ENCODE peak calls at places on chromosomes 5 and 9, in six cellular contexts. One of them, this sample, is unnamed.
A peak's percentile ranks its signal among the peaks of the same experiment; 100 is the strongest.

GRCh38 chr5:181189962-181190710 is 14.9 kb downstream of the TRIM7 start:
- DNase-seq in effector memory CD4-positive, alpha-beta T cell: no peak
- DNase-seq in fibroblast of pulmonary artery: no peak
- DNase-seq in nucleus accumbens: no peak
- DNase-seq in caudate nucleus: no peak
- DNase-seq in HS-27A: no peak
- DNase-seq in this sample: no peak

GRCh38 chr5:159157552-159157951 is 51.8 kb downstream of the RNF145 start:
- DNase-seq in nucleus accumbens: no peak
- DNase-seq in fibroblast of pulmonary artery: no peak
- DNase-seq in HS-27A: no peak
- DNase-seq in caudate nucleus: no peak
- DNase-seq in effector memory CD4-positive, alpha-beta T cell: no peak
- DNase-seq in this sample: no peak

GRCh38 chr5:171494452-171495121 is 75.1 kb downstream of the FGF18 start:
- DNase-seq in effector memory CD4-positive, alpha-beta T cell: no peak
- DNase-seq in nucleus accumbens: no peak
- DNase-seq in caudate nucleus: no peak
- DNase-seq in fibroblast of pulmonary artery: peak; percentile 77
- DNase-seq in HS-27A: no peak
- DNase-seq in this sample: no peak

GRCh38 chr5:37889612-37890317 is 49.9 kb upstream of the GDNF start:
- DNase-seq in HS-27A: peak; percentile 50
- DNase-seq in nucleus accumbens: no peak
- DNase-seq in effector memory CD4-positive, alpha-beta T cell: no peak
- DNase-seq in caudate nucleus: no peak
- DNase-seq in fibroblast of pulmonary artery: no peak
- DNase-seq in this sample: no peak

GRCh38 chr5:68484307-68485068 is 268.9 kb downstream of the PIK3R1 start:
- DNase-seq in effector memory CD4-positive, alpha-beta T cell: no peak
- DNase-seq in nucleus accumbens: no peak
- DNase-seq in caudate nucleus: no peak
- DNase-seq in HS-27A: no peak
- DNase-seq in fibroblast of pulmonary artery: peak; percentile 55
- DNase-seq in this sample: no peak

GRCh38 chr9:33452828-33453271 is 5.5 kb upstream of the AQP3 start:
- DNase-seq in HS-27A: peak; percentile 83
- DNase-seq in fibroblast of pulmonary artery: peak; percentile 85
- DNase-seq in effector memory CD4-positive, alpha-beta T cell: peak; percentile 17
- DNase-seq in caudate nucleus: no peak
- DNase-seq in nucleus accumbens: peak; percentile 17
- DNase-seq in this sample: peak; percentile 16

GRCh38 chr9:127099664-127100063 is 22.8 kb downstream of the ANGPTL2 start:
- DNase-seq in caudate nucleus: no peak
- DNase-seq in HS-27A: no peak
- DNase-seq in effector memory CD4-positive, alpha-beta T cell: no peak
- DNase-seq in fibroblast of pulmonary artery: no peak
- DNase-seq in nucleus accumbens: no peak
- DNase-seq in this sample: no peak

GRCh38 chr9:20989923-20990341 is 41.5 kb downstream of the HACD4 start:
- DNase-seq in caudate nucleus: peak; percentile 41
- DNase-seq in fibroblast of pulmonary artery: no peak
- DNase-seq in effector memory CD4-positive, alpha-beta T cell: no peak
- DNase-seq in HS-27A: no peak
- DNase-seq in nucleus accumbens: peak; percentile 66
- DNase-seq in this sample: no peak

GRCh38 chr5:119022017-119022745 is 33.8 kb upstream of the DTWD2 start:
- DNase-seq in fibroblast of pulmonary artery: peak; percentile 70
- DNase-seq in nucleus accumbens: no peak
- DNase-seq in HS-27A: no peak
- DNase-seq in caudate nucleus: no peak
- DNase-seq in effector memory CD4-positive, alpha-beta T cell: no peak
- DNase-seq in this sample: no peak

GRCh38 chr9:77099388-77099787 is 77.9 kb upstream of the VPS13A start:
- DNase-seq in fibroblast of pulmonary artery: no peak
- DNase-seq in effector memory CD4-positive, alpha-beta T cell: no peak
- DNase-seq in nucleus accumbens: no peak
- DNase-seq in caudate nucleus: no peak
- DNase-seq in HS-27A: no peak
- DNase-seq in this sample: no peak

GRCh38 chr9:132630116-132630515 is 39.7 kb downstream of the DDX31 start:
- DNase-seq in effector memory CD4-positive, alpha-beta T cell: no peak
- DNase-seq in HS-27A: no peak
- DNase-seq in nucleus accumbens: no peak
- DNase-seq in fibroblast of pulmonary artery: no peak
- DNase-seq in caudate nucleus: no peak
- DNase-seq in this sample: no peak

GRCh38 chr5:180910735-180911134 is 11.8 kb downstream of the BTNL8 start:
- DNase-seq in fibroblast of pulmonary artery: peak; percentile 29
- DNase-seq in HS-27A: no peak
- DNase-seq in caudate nucleus: peak; percentile 11
- DNase-seq in nucleus accumbens: peak; percentile 2
- DNase-seq in effector memory CD4-positive, alpha-beta T cell: no peak
- DNase-seq in this sample: no peak

GRCh38 chr9:2872307-2872940 is 28.5 kb upstream of the PUM3 start:
- DNase-seq in fibroblast of pulmonary artery: peak; percentile 47
- DNase-seq in effector memory CD4-positive, alpha-beta T cell: no peak
- DNase-seq in nucleus accumbens: no peak
- DNase-seq in caudate nucleus: no peak
- DNase-seq in HS-27A: no peak
- DNase-seq in this sample: no peak

GRCh38 chr5:154311362-154311761 is 120.8 kb downstream of the GALNT10 start:
- DNase-seq in caudate nucleus: no peak
- DNase-seq in nucleus accumbens: no peak
- DNase-seq in HS-27A: no peak
- DNase-seq in effector memory CD4-positive, alpha-beta T cell: no peak
- DNase-seq in fibroblast of pulmonary artery: no peak
- DNase-seq in this sample: no peak

GRCh38 chr9:136019041-136019680 is 58.0 kb upstream of the UBAC1 start:
- DNase-seq in nucleus accumbens: no peak
- DNase-seq in HS-27A: no peak
- DNase-seq in effector memory CD4-positive, alpha-beta T cell: no peak
- DNase-seq in fibroblast of pulmonary artery: no peak
- DNase-seq in caudate nucleus: no peak
- DNase-seq in this sample: no peak

GRCh38 chr5:95883185-95884020 is 60.9 kb upstream of the GLRX start:
- DNase-seq in effector memory CD4-positive, alpha-beta T cell: no peak
- DNase-seq in caudate nucleus: no peak
- DNase-seq in nucleus accumbens: no peak
- DNase-seq in fibroblast of pulmonary artery: no peak
- DNase-seq in HS-27A: no peak
- DNase-seq in this sample: no peak

GRCh38 chr5:124980174-124980941 is 233.9 kb upstream of the ZNF608 start:
- DNase-seq in effector memory CD4-positive, alpha-beta T cell: no peak
- DNase-seq in HS-27A: no peak
- DNase-seq in fibroblast of pulmonary artery: no peak
- DNase-seq in caudate nucleus: peak; percentile 28
- DNase-seq in nucleus accumbens: peak; percentile 65
- DNase-seq in this sample: no peak

GRCh38 chr5:156683509-156683908 is 166.6 kb upstream of the PPP1R2B start:
- DNase-seq in fibroblast of pulmonary artery: no peak
- DNase-seq in effector memory CD4-positive, alpha-beta T cell: no peak
- DNase-seq in nucleus accumbens: no peak
- DNase-seq in caudate nucleus: no peak
- DNase-seq in HS-27A: no peak
- DNase-seq in this sample: no peak

GRCh38 chr5:124557761-124558160 is 188.7 kb downstream of the ZNF608 start:
- DNase-seq in caudate nucleus: no peak
- DNase-seq in nucleus accumbens: no peak
- DNase-seq in fibroblast of pulmonary artery: no peak
- DNase-seq in effector memory CD4-positive, alpha-beta T cell: no peak
- DNase-seq in HS-27A: no peak
- DNase-seq in this sample: no peak

GRCh38 chr5:115068239-115069086 is 101.2 kb downstream of the TRIM36 start:
- DNase-seq in caudate nucleus: no peak
- DNase-seq in effector memory CD4-positive, alpha-beta T cell: no peak
- DNase-seq in nucleus accumbens: no peak
- DNase-seq in fibroblast of pulmonary artery: peak; percentile 21
- DNase-seq in HS-27A: no peak
- DNase-seq in this sample: no peak

GRCh38 chr9:94156549-94157407 is 72.5 kb downstream of the PTPDC1 start:
- DNase-seq in HS-27A: no peak
- DNase-seq in fibroblast of pulmonary artery: peak; percentile 95
- DNase-seq in caudate nucleus: peak; percentile 39
- DNase-seq in nucleus accumbens: peak; percentile 66
- DNase-seq in effector memory CD4-positive, alpha-beta T cell: no peak
- DNase-seq in this sample: no peak

GRCh38 chr5:107633171-107633901 is 37.4 kb downstream of the EFNA5 start:
- DNase-seq in nucleus accumbens: no peak
- DNase-seq in HS-27A: no peak
- DNase-seq in fibroblast of pulmonary artery: peak; percentile 29
- DNase-seq in effector memory CD4-positive, alpha-beta T cell: no peak
- DNase-seq in caudate nucleus: no peak
- DNase-seq in this sample: no peak

GRCh38 chr9:21465859-21466518 is 16.1 kb downstream of the IFNE start:
- DNase-seq in HS-27A: peak; percentile 29
- DNase-seq in caudate nucleus: no peak
- DNase-seq in effector memory CD4-positive, alpha-beta T cell: no peak
- DNase-seq in nucleus accumbens: no peak
- DNase-seq in fibroblast of pulmonary artery: peak; percentile 86
- DNase-seq in this sample: no peak

GRCh38 chr5:143887302-143887638 is 75.3 kb downstream of the HMHB1 start:
- DNase-seq in HS-27A: peak; percentile 47
- DNase-seq in nucleus accumbens: peak; percentile 29
- DNase-seq in caudate nucleus: peak; percentile 36
- DNase-seq in fibroblast of pulmonary artery: peak; percentile 53
- DNase-seq in effector memory CD4-positive, alpha-beta T cell: no peak
- DNase-seq in this sample: no peak

GRCh38 chr5:146565764-146566163 is 49.8 kb upstream of the GPR151 start:
- DNase-seq in nucleus accumbens: peak; percentile 48
- DNase-seq in HS-27A: peak; percentile 48
- DNase-seq in effector memory CD4-positive, alpha-beta T cell: peak; percentile 16
- DNase-seq in caudate nucleus: peak; percentile 7
- DNase-seq in fibroblast of pulmonary artery: peak; percentile 65
- DNase-seq in this sample: peak; percentile 5

GRCh38 chr5:66291771-66292170 is 147.7 kb downstream of the SREK1 start:
- DNase-seq in effector memory CD4-positive, alpha-beta T cell: no peak
- DNase-seq in HS-27A: no peak
- DNase-seq in fibroblast of pulmonary artery: no peak
- DNase-seq in nucleus accumbens: no peak
- DNase-seq in caudate nucleus: no peak
- DNase-seq in this sample: no peak

GRCh38 chr9:125591245-125591644 is 115.8 kb downstream of the MAPKAP1 start:
- DNase-seq in caudate nucleus: no peak
- DNase-seq in fibroblast of pulmonary artery: no peak
- DNase-seq in HS-27A: no peak
- DNase-seq in nucleus accumbens: no peak
- DNase-seq in effector memory CD4-positive, alpha-beta T cell: no peak
- DNase-seq in this sample: no peak

GRCh38 chr9:129556576-129557191 is 64.2 kb downstream of the C9orf50 start:
- DNase-seq in caudate nucleus: no peak
- DNase-seq in nucleus accumbens: no peak
- DNase-seq in fibroblast of pulmonary artery: no peak
- DNase-seq in HS-27A: no peak
- DNase-seq in effector memory CD4-positive, alpha-beta T cell: no peak
- DNase-seq in this sample: no peak

GRCh38 chr5:298737-299125 is 22.8 kb upstream of the AHRR start:
- DNase-seq in effector memory CD4-positive, alpha-beta T cell: no peak
- DNase-seq in caudate nucleus: no peak
- DNase-seq in HS-27A: no peak
- DNase-seq in nucleus accumbens: no peak
- DNase-seq in fibroblast of pulmonary artery: no peak
- DNase-seq in this sample: no peak

GRCh38 chr5:76771705-76772405 is 47.0 kb upstream of the F2RL1 start:
- DNase-seq in effector memory CD4-positive, alpha-beta T cell: no peak
- DNase-seq in HS-27A: no peak
- DNase-seq in nucleus accumbens: no peak
- DNase-seq in caudate nucleus: no peak
- DNase-seq in fibroblast of pulmonary artery: peak; percentile 79
- DNase-seq in this sample: no peak

GRCh38 chr5:151770383-151771258 is 1.1 kb upstream of the G3BP1 start:
- DNase-seq in HS-27A: no peak
- DNase-seq in fibroblast of pulmonary artery: peak; percentile 84
- DNase-seq in nucleus accumbens: peak; percentile 71
- DNase-seq in effector memory CD4-positive, alpha-beta T cell: no peak
- DNase-seq in caudate nucleus: peak; percentile 79
- DNase-seq in this sample: no peak

GRCh38 chr9:35603506-35603985 is 1.5 kb upstream of the TESK1 start:
- DNase-seq in fibroblast of pulmonary artery: peak; percentile 90
- DNase-seq in effector memory CD4-positive, alpha-beta T cell: no peak
- DNase-seq in caudate nucleus: peak; percentile 36
- DNase-seq in nucleus accumbens: peak; percentile 32
- DNase-seq in HS-27A: no peak
- DNase-seq in this sample: no peak

GRCh38 chr9:35940474-35941467 is 17.2 kb downstream of the OR2S2 start:
- DNase-seq in HS-27A: no peak
- DNase-seq in effector memory CD4-positive, alpha-beta T cell: no peak
- DNase-seq in fibroblast of pulmonary artery: no peak
- DNase-seq in caudate nucleus: no peak
- DNase-seq in nucleus accumbens: no peak
- DNase-seq in this sample: peak; percentile 20

GRCh38 chr5:154923441-154924430 is 14.3 kb downstream of the GEMIN5 start:
- DNase-seq in nucleus accumbens: no peak
- DNase-seq in HS-27A: no peak
- DNase-seq in fibroblast of pulmonary artery: no peak
- DNase-seq in caudate nucleus: no peak
- DNase-seq in effector memory CD4-positive, alpha-beta T cell: no peak
- DNase-seq in this sample: no peak

GRCh38 chr5:148224131-148224742 is 14.1 kb upstream of the MARCOL start:
- DNase-seq in HS-27A: no peak
- DNase-seq in effector memory CD4-positive, alpha-beta T cell: no peak
- DNase-seq in nucleus accumbens: no peak
- DNase-seq in fibroblast of pulmonary artery: no peak
- DNase-seq in caudate nucleus: no peak
- DNase-seq in this sample: no peak

GRCh38 chr5:61966991-61967390 is 339.0 kb upstream of the KIF2A start:
- DNase-seq in HS-27A: no peak
- DNase-seq in nucleus accumbens: no peak
- DNase-seq in fibroblast of pulmonary artery: no peak
- DNase-seq in caudate nucleus: no peak
- DNase-seq in effector memory CD4-positive, alpha-beta T cell: no peak
- DNase-seq in this sample: no peak

GRCh38 chr5:96709152-96709821 is 47.1 kb downstream of the CAST start:
- DNase-seq in nucleus accumbens: no peak
- DNase-seq in effector memory CD4-positive, alpha-beta T cell: no peak
- DNase-seq in HS-27A: peak; percentile 23
- DNase-seq in fibroblast of pulmonary artery: peak; percentile 73
- DNase-seq in caudate nucleus: no peak
- DNase-seq in this sample: no peak

GRCh38 chr5:1703352-1704050 is 96.1 kb downstream of the MRPL36 start:
- DNase-seq in effector memory CD4-positive, alpha-beta T cell: no peak
- DNase-seq in caudate nucleus: no peak
- DNase-seq in HS-27A: no peak
- DNase-seq in nucleus accumbens: no peak
- DNase-seq in fibroblast of pulmonary artery: no peak
- DNase-seq in this sample: no peak

This sample was measured in activated T-helper 1 cell treated with Interleukin-2 at 50 U/mL for 16 hours.